ENCODE peak calls at places on chromosomes 7 and 10, in five cellular contexts. Y is ascending aorta, L is neuronal stem cell, C is left lung, D is transverse colon. H is an unnamed sample.

GRCh38 chr7:24756989-24757798 is at the start of gene GSDME:
- DNase-seq in D (peak; percentile 38), C (peak; percentile 87), L (peak; percentile 55), Y (no peak), H (peak; percentile 23)

GRCh38 chr10:28429573-28430216 is 103.2 kb upstream of the WAC start:
- DNase-seq in D (no peak), L (no peak), Y (no peak), C (no peak), H (no peak)

GRCh38 chr10:110144526-110144925 is 62.9 kb upstream of the MXI1 start:
- DNase-seq in Y (no peak), C (no peak), D (no peak), L (no peak), H (no peak)

GRCh38 chr10:102812213-102812876 is 24.9 kb downstream of the CYP17A1 start:
- DNase-seq in L (no peak), Y (no peak), D (no peak), C (no peak), H (no peak)

GRCh38 chr10:71779641-71780040 is 6.3 kb upstream of the VSIR start:
- DNase-seq in Y (no peak), D (no peak), L (no peak), C (no peak), H (no peak)

GRCh38 chr10:124644771-124645170 is 99.4 kb downstream of the FAM53B start:
- DNase-seq in Y (no peak), D (no peak), C (peak; percentile 46), L (no peak), H (no peak)

GRCh38 chr7:141333459-141333858 is 217.8 kb upstream of the AGK start:
- DNase-seq in Y (no peak), C (no peak), D (no peak), L (peak; percentile 42), H (no peak)

GRCh38 chr7:132390705-132391104 is 185.6 kb downstream of the PLXNA4 start:
- DNase-seq in D (no peak), C (no peak), Y (no peak), L (no peak), H (no peak)

GRCh38 chr10:79948976-79949722 is at the start of gene SFTPD:
- DNase-seq in D (no peak), L (no peak), C (no peak), Y (no peak), H (no peak)

GRCh38 chr10:119770928-119771327 is 45.1 kb downstream of the INPP5F start:
- DNase-seq in C (no peak), L (no peak), Y (no peak), D (no peak), H (no peak)

GRCh38 chr7:142248-142955 is 50.0 kb upstream of the FAM20C start:
- DNase-seq in C (peak; percentile 61), Y (no peak), L (no peak), D (peak; percentile 81), H (no peak)

GRCh38 chr10:34280599-34281374 is 534.3 kb downstream of the PARD3 start:
- DNase-seq in C (no peak), Y (no peak), D (no peak), L (no peak), H (no peak)

GRCh38 chr10:124267231-124267885 is 151.4 kb downstream of the OAT start:
- DNase-seq in C (peak; percentile 46), Y (no peak), L (no peak), D (no peak), H (no peak)

GRCh38 chr10:43264987-43265798 is 1.7 kb downstream of the RASGEF1A start:
- DNase-seq in D (peak; percentile 3), Y (no peak), L (no peak), C (no peak), H (no peak)

GRCh38 chr7:69597278-69598076 is 798 bp upstream of the AUTS2 start:
- DNase-seq in D (no peak), Y (no peak), L (peak; percentile 47), C (peak; percentile 80), H (no peak)

GRCh38 chr10:91313761-91314520 is 93.5 kb downstream of the PCGF5 start:
- DNase-seq in C (no peak), L (no peak), D (no peak), Y (no peak), H (peak; percentile 8)

GRCh38 chr7:112546723-112547513 is 66.1 kb downstream of the LSMEM1 start:
- DNase-seq in D (no peak), C (peak; percentile 58), Y (no peak), L (no peak), H (no peak)

GRCh38 chr7:95897557-95898183 is 125.3 kb downstream of the DYNC1I1 start:
- DNase-seq in L (no peak), C (no peak), D (no peak), Y (no peak), H (no peak)

GRCh38 chr10:59771162-59771807 is 18.0 kb upstream of the MRLN start:
- DNase-seq in Y (no peak), L (no peak), D (peak; percentile 47), C (no peak), H (no peak)

GRCh38 chr7:101602484-101603241 is 26.4 kb downstream of the MYL10 start:
- DNase-seq in D (peak; percentile 83), L (peak; percentile 87), Y (no peak), C (peak; percentile 93), H (peak; percentile 54)

GRCh38 chr7:80699030-80699638 is 60.7 kb downstream of the CD36 start:
- DNase-seq in D (no peak), Y (no peak), C (no peak), L (peak; percentile 51), H (no peak)

GRCh38 chr10:72691470-72692056 is 380 bp upstream of the MCU start:
- DNase-seq in D (no peak), L (peak; percentile 5), Y (no peak), C (no peak), H (no peak)

GRCh38 chr10:49500420-49500819 is 38.5 kb downstream of the ERCC6 start:
- DNase-seq in D (no peak), Y (no peak), C (no peak), L (no peak), H (no peak)

GRCh38 chr10:97731346-97732051 is 5.4 kb upstream of the ZFYVE27 start:
- DNase-seq in D (peak; percentile 79), L (peak; percentile 67), Y (no peak), C (no peak), H (peak; percentile 55)

GRCh38 chr10:70916241-70916640 is 27.9 kb upstream of the PCBD1 start:
- DNase-seq in D (no peak), L (no peak), Y (no peak), C (peak; percentile 33), H (no peak)

GRCh38 chr7:98375664-98376063 is 25.2 kb downstream of the BAIAP2L1 start:
- DNase-seq in C (no peak), Y (no peak), D (no peak), L (no peak), H (no peak)

GRCh38 chr7:131013716-131014115 is 279.7 kb upstream of the KLF14 start:
- DNase-seq in L (no peak), Y (no peak), D (no peak), C (no peak), H (no peak)

GRCh38 chr10:110411047-110411410 is 86.7 kb upstream of the DUSP5 start:
- DNase-seq in L (no peak), D (no peak), C (no peak), Y (no peak), H (no peak)

GRCh38 chr7:64637521-64638445 is 28.1 kb upstream of the ZNF107 start:
- DNase-seq in D (no peak), C (no peak), Y (no peak), L (no peak), H (no peak)

GRCh38 chr7:135684134-135684533 is 21.8 kb downstream of the STMP1 start:
- DNase-seq in L (no peak), C (no peak), Y (no peak), D (no peak), H (no peak)
- H3K27ac ChIP-seq in L (no peak overlapping the region), C (no peak overlapping the region), Y (peak overlapping the region; percentile 2), D (no peak overlapping the region), H (no peak overlapping the region)

GRCh38 chr7:82172017-82172416 is 271.6 kb downstream of the CACNA2D1 start:
- DNase-seq in Y (no peak), D (no peak), L (no peak), C (no peak), H (no peak)

GRCh38 chr7:82179311-82179710 is 264.3 kb downstream of the CACNA2D1 start:
- DNase-seq in Y (no peak), D (no peak), L (no peak), C (no peak), H (no peak)

GRCh38 chr7:82173400-82174021 is 270.1 kb downstream of the CACNA2D1 start:
- DNase-seq in L (no peak), D (no peak), Y (no peak), C (no peak), H (no peak)

GRCh38 chr7:82172896-82173295 is 270.7 kb downstream of the CACNA2D1 start:
- DNase-seq in Y (no peak), D (no peak), C (no peak), L (no peak), H (no peak)

DNA sequence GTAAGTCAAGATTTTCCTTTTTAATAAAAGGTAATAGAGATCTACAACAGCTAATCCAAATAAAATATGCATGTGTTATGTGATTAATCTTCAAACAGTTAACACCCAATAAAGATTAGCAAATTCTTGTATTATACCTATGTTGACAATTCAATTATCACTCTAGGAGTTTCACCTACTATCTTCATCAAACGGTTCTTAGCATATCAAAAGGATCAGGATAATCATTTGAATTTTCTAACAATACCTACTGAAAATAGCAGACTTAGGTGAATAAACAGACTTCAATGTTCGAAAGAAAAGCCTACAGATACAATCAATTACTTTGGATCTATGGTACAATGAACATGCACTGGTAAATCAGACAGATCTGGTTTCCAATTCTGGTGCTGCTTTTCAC is 268.3 kb downstream of the CACNA2D1 start:
- DNase-seq in C (no peak), L (no peak), Y (no peak), D (no peak), H (no peak)
- H3K9me3 ChIP-seq in C (no peaks in the 10 kb centered on the region), L (no peaks in the 10 kb centered on the region), Y (no peaks in the 10 kb centered on the region), D (no peaks in the 10 kb centered on the region), H (no peaks in the 10 kb centered on the region)

GRCh38 chr10:121194696-121195523 is 343.7 kb downstream of the WDR11 start:
- DNase-seq in Y (no peak), L (no peak), D (no peak), C (no peak), H (no peak)

DNA sequence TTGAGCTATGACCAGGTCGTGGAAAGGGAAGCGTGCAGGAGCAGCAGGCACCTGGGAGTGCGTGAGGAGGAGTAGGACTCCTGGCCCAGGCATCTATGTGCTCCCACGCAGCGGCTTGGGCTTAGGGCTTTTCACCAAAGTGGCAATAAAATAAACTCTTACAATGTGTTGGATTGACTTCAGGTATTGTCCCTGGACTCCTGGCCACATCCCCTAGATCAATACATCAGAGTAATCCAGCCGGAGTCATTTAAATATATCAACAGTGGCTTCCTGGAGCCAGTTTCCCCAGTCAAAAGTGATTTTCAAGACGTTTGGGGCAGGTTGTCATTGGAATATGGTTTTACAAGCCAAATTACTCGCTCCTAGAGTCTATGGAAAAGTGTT is 344.4 kb downstream of the WDR11 start:
- DNase-seq in L (no peak), C (no peak), Y (no peak), D (no peak), H (no peak)
- H3K4me3 ChIP-seq in L (no peak overlapping the region), C (no peak overlapping the region), Y (no peak overlapping the region), D (no peak overlapping the region), H (no peak overlapping the region)

GRCh38 chr10:88975377-88975720 is 15.2 kb upstream of the FAS start:
- DNase-seq in C (no peak), D (no peak), L (no peak), Y (no peak), H (no peak)
- H3K27ac ChIP-seq in C (peak overlapping the region; percentile 82), D (peak overlapping the region; percentile 84), L (no peak overlapping the region), Y (peak overlapping the region; percentile 89), H (peak overlapping the region; percentile 59)